ENCODE peak calls at places on chromosomes 12 and 14, in six cellular contexts. One of them, this sample, is unnamed.

GRCh38 chr14:73696466-73697390 is 17.5 kb downstream of the PNMA1 start:
- DNase-seq in foreskin fibroblast: peak; percentile 79
- DNase-seq in T-helper 9 cell: no peak
- DNase-seq in activated CD4-positive, alpha-beta T cell treated with anti-CD3 and anti-CD28 coated beads, Interleukin-2, amount 50 U/mL, for 24 hours: no peak
- DNase-seq in right lobe of liver: no peak
- DNase-seq in T-cell: no peak
- DNase-seq in this sample: no peak

GRCh38 chr12:20367731-20368652 is at the start of gene PDE3A:
- DNase-seq in foreskin fibroblast: peak; percentile 85
- DNase-seq in right lobe of liver: peak; percentile 44
- DNase-seq in T-cell: no peak
- DNase-seq in T-helper 9 cell: no peak
- DNase-seq in activated CD4-positive, alpha-beta T cell treated with anti-CD3 and anti-CD28 coated beads, Interleukin-2, amount 50 U/mL, for 24 hours: no peak
- DNase-seq in this sample: no peak

GRCh38 chr12:105278043-105278697 is 42.2 kb upstream of the APPL2 start:
- DNase-seq in T-helper 9 cell: no peak
- DNase-seq in T-cell: no peak
- DNase-seq in foreskin fibroblast: peak; percentile 56
- DNase-seq in right lobe of liver: no peak
- DNase-seq in activated CD4-positive, alpha-beta T cell treated with anti-CD3 and anti-CD28 coated beads, Interleukin-2, amount 50 U/mL, for 24 hours: no peak
- DNase-seq in this sample: no peak

GRCh38 chr12:12788675-12789368 is 3.4 kb downstream of the APOLD1 start:
- DNase-seq in foreskin fibroblast: peak; percentile 90
- DNase-seq in T-helper 9 cell: peak; percentile 43
- DNase-seq in T-cell: peak; percentile 35
- DNase-seq in activated CD4-positive, alpha-beta T cell treated with anti-CD3 and anti-CD28 coated beads, Interleukin-2, amount 50 U/mL, for 24 hours: no peak
- DNase-seq in right lobe of liver: peak; percentile 72
- DNase-seq in this sample: peak; percentile 29

GRCh38 chr14:96135285-96135684 is 69.4 kb upstream of the BDKRB2 start:
- DNase-seq in right lobe of liver: no peak
- DNase-seq in activated CD4-positive, alpha-beta T cell treated with anti-CD3 and anti-CD28 coated beads, Interleukin-2, amount 50 U/mL, for 24 hours: no peak
- DNase-seq in T-helper 9 cell: no peak
- DNase-seq in T-cell: no peak
- DNase-seq in foreskin fibroblast: no peak
- DNase-seq in this sample: no peak

GRCh38 chr12:124123432-124124015 is 150.5 kb downstream of the ZNF664 start:
- DNase-seq in foreskin fibroblast: no peak
- DNase-seq in T-helper 9 cell: no peak
- DNase-seq in right lobe of liver: no peak
- DNase-seq in activated CD4-positive, alpha-beta T cell treated with anti-CD3 and anti-CD28 coated beads, Interleukin-2, amount 50 U/mL, for 24 hours: no peak
- DNase-seq in T-cell: no peak
- DNase-seq in this sample: no peak

GRCh38 chr14:70188608-70189540 is at the start of gene SLC8A3:
- DNase-seq in T-cell: no peak
- DNase-seq in right lobe of liver: no peak
- DNase-seq in foreskin fibroblast: peak; percentile 72
- DNase-seq in T-helper 9 cell: no peak
- DNase-seq in activated CD4-positive, alpha-beta T cell treated with anti-CD3 and anti-CD28 coated beads, Interleukin-2, amount 50 U/mL, for 24 hours: no peak
- DNase-seq in this sample: no peak

GRCh38 chr12:56332512-56333196 is 1.1 kb downstream of the PAN2 start:
- DNase-seq in foreskin fibroblast: no peak
- DNase-seq in activated CD4-positive, alpha-beta T cell treated with anti-CD3 and anti-CD28 coated beads, Interleukin-2, amount 50 U/mL, for 24 hours: no peak
- DNase-seq in T-cell: no peak
- DNase-seq in right lobe of liver: no peak
- DNase-seq in T-helper 9 cell: no peak
- DNase-seq in this sample: no peak

GRCh38 chr12:47739959-47740358 is 14.7 kb upstream of the ENDOU start:
- DNase-seq in right lobe of liver: no peak
- DNase-seq in T-helper 9 cell: no peak
- DNase-seq in foreskin fibroblast: no peak
- DNase-seq in T-cell: no peak
- DNase-seq in activated CD4-positive, alpha-beta T cell treated with anti-CD3 and anti-CD28 coated beads, Interleukin-2, amount 50 U/mL, for 24 hours: no peak
- DNase-seq in this sample: no peak

GRCh38 chr12:74538491-74539258 is 1.0 kb downstream of the ATXN7L3B start:
- DNase-seq in T-helper 9 cell: peak; percentile 15
- DNase-seq in foreskin fibroblast: peak; percentile 14
- DNase-seq in right lobe of liver: no peak
- DNase-seq in T-cell: peak; percentile 38
- DNase-seq in activated CD4-positive, alpha-beta T cell treated with anti-CD3 and anti-CD28 coated beads, Interleukin-2, amount 50 U/mL, for 24 hours: no peak
- DNase-seq in this sample: no peak

GRCh38 chr12:131330106-131330820 is 376.6 kb downstream of the ADGRD1 start:
- DNase-seq in T-helper 9 cell: no peak
- DNase-seq in activated CD4-positive, alpha-beta T cell treated with anti-CD3 and anti-CD28 coated beads, Interleukin-2, amount 50 U/mL, for 24 hours: no peak
- DNase-seq in T-cell: no peak
- DNase-seq in right lobe of liver: no peak
- DNase-seq in foreskin fibroblast: no peak
- DNase-seq in this sample: no peak

GRCh38 chr12:52275686-52276085 is 1.2 kb downstream of the KRT86 start:
- DNase-seq in activated CD4-positive, alpha-beta T cell treated with anti-CD3 and anti-CD28 coated beads, Interleukin-2, amount 50 U/mL, for 24 hours: no peak
- DNase-seq in right lobe of liver: no peak
- DNase-seq in T-cell: no peak
- DNase-seq in foreskin fibroblast: no peak
- DNase-seq in T-helper 9 cell: no peak
- DNase-seq in this sample: no peak